ENCODE peak calls at places on chromosomes 13 and 19, in eight cellular contexts. One of them, this sample, is unnamed.

GRCh38 chr19:7461841-7462629 is 26.8 kb downstream of the PEX11G start:
- DNase-seq in T-helper 17 cell: no peak
- DNase-seq in stimulated activated CD4-positive, alpha-beta T cell treated with anti-CD3 and anti-CD28 coated beads, TNF-alpha, amount 100 ng/mL, for 48 hours: no peak
- DNase-seq in NCI-H2171: no peak
- DNase-seq in psoas muscle: no peak
- DNase-seq in substantia nigra: no peak
- DNase-seq in skeletal muscle cell: no peak
- DNase-seq in neural crest cell: no peak
- DNase-seq in this sample: no peak

GRCh38 chr13:75452564-75452963 is 29.4 kb downstream of the TBC1D4 start:
- DNase-seq in substantia nigra: no peak
- DNase-seq in T-helper 17 cell: no peak
- DNase-seq in psoas muscle: no peak
- DNase-seq in skeletal muscle cell: no peak
- DNase-seq in NCI-H2171: no peak
- DNase-seq in neural crest cell: no peak
- DNase-seq in stimulated activated CD4-positive, alpha-beta T cell treated with anti-CD3 and anti-CD28 coated beads, TNF-alpha, amount 100 ng/mL, for 48 hours: no peak
- DNase-seq in this sample: no peak

GRCh38 chr19:33674575-33675367 is 53.0 kb downstream of the CHST8 start:
- DNase-seq in NCI-H2171: peak; percentile 78
- DNase-seq in T-helper 17 cell: no peak
- DNase-seq in neural crest cell: no peak
- DNase-seq in stimulated activated CD4-positive, alpha-beta T cell treated with anti-CD3 and anti-CD28 coated beads, TNF-alpha, amount 100 ng/mL, for 48 hours: no peak
- DNase-seq in substantia nigra: no peak
- DNase-seq in skeletal muscle cell: no peak
- DNase-seq in psoas muscle: no peak
- DNase-seq in this sample: no peak

GRCh38 chr13:86445584-86446140 is 646.4 kb upstream of the SLITRK6 start:
- DNase-seq in substantia nigra: no peak
- DNase-seq in psoas muscle: no peak
- DNase-seq in stimulated activated CD4-positive, alpha-beta T cell treated with anti-CD3 and anti-CD28 coated beads, TNF-alpha, amount 100 ng/mL, for 48 hours: no peak
- DNase-seq in neural crest cell: no peak
- DNase-seq in skeletal muscle cell: peak; percentile 54
- DNase-seq in T-helper 17 cell: no peak
- DNase-seq in NCI-H2171: no peak
- DNase-seq in this sample: no peak

GRCh38 chr19:1516395-1516753 is 3.6 kb upstream of the ADAMTSL5 start:
- DNase-seq in substantia nigra: no peak
- DNase-seq in stimulated activated CD4-positive, alpha-beta T cell treated with anti-CD3 and anti-CD28 coated beads, TNF-alpha, amount 100 ng/mL, for 48 hours: no peak
- DNase-seq in neural crest cell: no peak
- DNase-seq in T-helper 17 cell: no peak
- DNase-seq in NCI-H2171: no peak
- DNase-seq in psoas muscle: no peak
- DNase-seq in skeletal muscle cell: no peak
- DNase-seq in this sample: no peak

GRCh38 chr19:36577271-36577996 is 4.3 kb upstream of the ZNF529 start:
- DNase-seq in psoas muscle: no peak
- DNase-seq in neural crest cell: no peak
- DNase-seq in skeletal muscle cell: no peak
- DNase-seq in T-helper 17 cell: no peak
- DNase-seq in substantia nigra: no peak
- DNase-seq in NCI-H2171: no peak
- DNase-seq in stimulated activated CD4-positive, alpha-beta T cell treated with anti-CD3 and anti-CD28 coated beads, TNF-alpha, amount 100 ng/mL, for 48 hours: no peak
- DNase-seq in this sample: no peak

GRCh38 chr13:23510544-23510916 is 59.7 kb upstream of the TNFRSF19 start:
- DNase-seq in substantia nigra: no peak
- DNase-seq in T-helper 17 cell: no peak
- DNase-seq in NCI-H2171: no peak
- DNase-seq in skeletal muscle cell: no peak
- DNase-seq in stimulated activated CD4-positive, alpha-beta T cell treated with anti-CD3 and anti-CD28 coated beads, TNF-alpha, amount 100 ng/mL, for 48 hours: no peak
- DNase-seq in neural crest cell: no peak
- DNase-seq in psoas muscle: no peak
- DNase-seq in this sample: no peak

GRCh38 chr13:30125422-30126073 is 181.8 kb downstream of the KATNAL1 start:
- DNase-seq in neural crest cell: no peak
- DNase-seq in skeletal muscle cell: peak; percentile 95
- DNase-seq in T-helper 17 cell: no peak
- DNase-seq in substantia nigra: no peak
- DNase-seq in stimulated activated CD4-positive, alpha-beta T cell treated with anti-CD3 and anti-CD28 coated beads, TNF-alpha, amount 100 ng/mL, for 48 hours: no peak
- DNase-seq in NCI-H2171: no peak
- DNase-seq in psoas muscle: no peak
- DNase-seq in this sample: peak; percentile 84

GRCh38 chr13:21043898-21044297 is 17.5 kb downstream of the LATS2 start:
- DNase-seq in substantia nigra: no peak
- DNase-seq in NCI-H2171: no peak
- DNase-seq in psoas muscle: no peak
- DNase-seq in stimulated activated CD4-positive, alpha-beta T cell treated with anti-CD3 and anti-CD28 coated beads, TNF-alpha, amount 100 ng/mL, for 48 hours: no peak
- DNase-seq in T-helper 17 cell: no peak
- DNase-seq in skeletal muscle cell: peak; percentile 79
- DNase-seq in neural crest cell: no peak
- DNase-seq in this sample: no peak

GRCh38 chr19:309206-309565 is 18.0 kb upstream of the PLPP2 start:
- DNase-seq in neural crest cell: no peak
- DNase-seq in NCI-H2171: no peak
- DNase-seq in substantia nigra: no peak
- DNase-seq in psoas muscle: no peak
- DNase-seq in T-helper 17 cell: no peak
- DNase-seq in skeletal muscle cell: no peak
- DNase-seq in stimulated activated CD4-positive, alpha-beta T cell treated with anti-CD3 and anti-CD28 coated beads, TNF-alpha, amount 100 ng/mL, for 48 hours: no peak
- DNase-seq in this sample: no peak

GRCh38 chr13:103692442-103692841 is 626.2 kb upstream of the SLC10A2 start:
- DNase-seq in psoas muscle: no peak
- DNase-seq in skeletal muscle cell: no peak
- DNase-seq in NCI-H2171: no peak
- DNase-seq in substantia nigra: no peak
- DNase-seq in neural crest cell: no peak
- DNase-seq in T-helper 17 cell: no peak
- DNase-seq in stimulated activated CD4-positive, alpha-beta T cell treated with anti-CD3 and anti-CD28 coated beads, TNF-alpha, amount 100 ng/mL, for 48 hours: no peak
- DNase-seq in this sample: no peak

GRCh38 chr13:38283346-38283745 is 66.3 kb upstream of the UFM1 start:
- DNase-seq in psoas muscle: no peak
- DNase-seq in T-helper 17 cell: no peak
- DNase-seq in neural crest cell: no peak
- DNase-seq in NCI-H2171: no peak
- DNase-seq in skeletal muscle cell: no peak
- DNase-seq in stimulated activated CD4-positive, alpha-beta T cell treated with anti-CD3 and anti-CD28 coated beads, TNF-alpha, amount 100 ng/mL, for 48 hours: no peak
- DNase-seq in substantia nigra: no peak
- DNase-seq in this sample: no peak